ENCODE peak calls at places on chromosomes 2 and 18, in four cellular contexts. N, C, R and B are unnamed samples.

GRCh38 chr18:79521806-79522205 is 126.1 kb downstream of the NFATC1 start:
- DNase-seq in N (no peak), C (no peak), R (no peak), B (no peak)

GRCh38 chr18:11245889-11246288 is 96.5 kb upstream of the PIEZO2 start:
- DNase-seq in N (no peak), C (no peak), R (no peak), B (no peak)

GRCh38 chr2:11862049-11862448 is 115.6 kb downstream of the LPIN1 start:
- DNase-seq in N (peak; percentile 40), C (no peak), R (no peak), B (no peak)

GRCh38 chr2:219484343-219485200 is 14.1 kb upstream of the GMPPA start:
- DNase-seq in N (no peak), C (no peak), R (no peak), B (no peak)

GRCh38 chr2:17912266-17912691 is 33.8 kb downstream of the KCNS3 start:
- DNase-seq in N (no peak), C (no peak), R (no peak), B (no peak)

GRCh38 chr2:160635488-160635887 is 141.9 kb upstream of the RBMS1 start:
- DNase-seq in N (no peak), C (no peak), R (no peak), B (no peak)

GRCh38 chr2:102050854-102051391 is 59.2 kb downstream of the IL1R2 start:
- DNase-seq in N (no peak), C (no peak), R (peak; percentile 50), B (peak; percentile 98)

GRCh38 chr2:69581774-69582581 is 61.6 kb downstream of the AAK1 start:
- DNase-seq in N (peak; percentile 68), C (no peak), R (no peak), B (no peak)